ENCODE peak calls at places on chromosomes 4 and X, in ten cellular contexts. One of them, this sample, is unnamed.

GRCh38 chr4:119037709-119038463 is 97.7 kb upstream of the MYOZ2 start:
- DNase-seq in stimulated activated CD4-positive, alpha-beta T cell treated with anti-CD3 and anti-CD28 coated beads, TNF-alpha, amount 100 ng/mL, for 4 hours: no peak
- DNase-seq in effector memory CD8-positive, alpha-beta T cell: no peak
- DNase-seq in NCI-H2107: no peak
- DNase-seq in CD8-positive, alpha-beta memory T cell: no peak
- DNase-seq in ELR: no peak
- DNase-seq in COR-L47: no peak
- DNase-seq in left cardiac atrium: no peak
- DNase-seq in cortex of kidney: no peak
- DNase-seq in Caco-2: no peak
- DNase-seq in this sample: no peak

GRCh38 chr4:185778307-185778706 is 33.7 kb downstream of the SORBS2 start:
- DNase-seq in effector memory CD8-positive, alpha-beta T cell: no peak
- DNase-seq in left cardiac atrium: no peak
- DNase-seq in NCI-H2107: no peak
- DNase-seq in Caco-2: no peak
- DNase-seq in cortex of kidney: no peak
- DNase-seq in stimulated activated CD4-positive, alpha-beta T cell treated with anti-CD3 and anti-CD28 coated beads, TNF-alpha, amount 100 ng/mL, for 4 hours: no peak
- DNase-seq in CD8-positive, alpha-beta memory T cell: no peak
- DNase-seq in COR-L47: no peak
- DNase-seq in ELR: no peak
- DNase-seq in this sample: no peak

GRCh38 chr4:155248002-155248896 is 39.8 kb downstream of the NPY2R start:
- DNase-seq in CD8-positive, alpha-beta memory T cell: no peak
- DNase-seq in left cardiac atrium: no peak
- DNase-seq in cortex of kidney: no peak
- DNase-seq in ELR: no peak
- DNase-seq in effector memory CD8-positive, alpha-beta T cell: no peak
- DNase-seq in NCI-H2107: no peak
- DNase-seq in Caco-2: no peak
- DNase-seq in COR-L47: no peak
- DNase-seq in stimulated activated CD4-positive, alpha-beta T cell treated with anti-CD3 and anti-CD28 coated beads, TNF-alpha, amount 100 ng/mL, for 4 hours: no peak
- DNase-seq in this sample: no peak

GRCh38 chr4:188178276-188178675 is 39.0 kb downstream of the TRIML1 start:
- DNase-seq in Caco-2: no peak
- DNase-seq in CD8-positive, alpha-beta memory T cell: no peak
- DNase-seq in NCI-H2107: no peak
- DNase-seq in left cardiac atrium: no peak
- DNase-seq in stimulated activated CD4-positive, alpha-beta T cell treated with anti-CD3 and anti-CD28 coated beads, TNF-alpha, amount 100 ng/mL, for 4 hours: no peak
- DNase-seq in COR-L47: no peak
- DNase-seq in cortex of kidney: no peak
- DNase-seq in ELR: peak; percentile 47
- DNase-seq in effector memory CD8-positive, alpha-beta T cell: no peak
- DNase-seq in this sample: no peak

GRCh38 chrX:72392816-72393800 is 87.4 kb upstream of the CITED1 start:
- DNase-seq in effector memory CD8-positive, alpha-beta T cell: no peak
- DNase-seq in NCI-H2107: no peak
- DNase-seq in cortex of kidney: no peak
- DNase-seq in Caco-2: no peak
- DNase-seq in left cardiac atrium: no peak
- DNase-seq in COR-L47: no peak
- DNase-seq in ELR: no peak
- DNase-seq in CD8-positive, alpha-beta memory T cell: no peak
- DNase-seq in stimulated activated CD4-positive, alpha-beta T cell treated with anti-CD3 and anti-CD28 coated beads, TNF-alpha, amount 100 ng/mL, for 4 hours: no peak
- DNase-seq in this sample: no peak

GRCh38 chr4:101205878-101206277 is 141.4 kb downstream of the PPP3CA start:
- DNase-seq in stimulated activated CD4-positive, alpha-beta T cell treated with anti-CD3 and anti-CD28 coated beads, TNF-alpha, amount 100 ng/mL, for 4 hours: peak; percentile 21
- DNase-seq in left cardiac atrium: no peak
- DNase-seq in COR-L47: no peak
- DNase-seq in CD8-positive, alpha-beta memory T cell: peak; percentile 50
- DNase-seq in Caco-2: no peak
- DNase-seq in NCI-H2107: no peak
- DNase-seq in cortex of kidney: no peak
- DNase-seq in ELR: peak; percentile 69
- DNase-seq in effector memory CD8-positive, alpha-beta T cell: peak; percentile 8
- DNase-seq in this sample: no peak

GRCh38 chr4:27096142-27096824 is 235.6 kb downstream of the STIM2 start:
- DNase-seq in CD8-positive, alpha-beta memory T cell: no peak
- DNase-seq in COR-L47: no peak
- DNase-seq in left cardiac atrium: no peak
- DNase-seq in effector memory CD8-positive, alpha-beta T cell: no peak
- DNase-seq in NCI-H2107: no peak
- DNase-seq in Caco-2: no peak
- DNase-seq in ELR: peak; percentile 21
- DNase-seq in stimulated activated CD4-positive, alpha-beta T cell treated with anti-CD3 and anti-CD28 coated beads, TNF-alpha, amount 100 ng/mL, for 4 hours: no peak
- DNase-seq in cortex of kidney: no peak
- DNase-seq in this sample: no peak

GRCh38 chr4:2691313-2691712 is 64.8 kb downstream of the TNIP2 start:
- DNase-seq in stimulated activated CD4-positive, alpha-beta T cell treated with anti-CD3 and anti-CD28 coated beads, TNF-alpha, amount 100 ng/mL, for 4 hours: no peak
- DNase-seq in cortex of kidney: no peak
- DNase-seq in left cardiac atrium: no peak
- DNase-seq in ELR: no peak
- DNase-seq in NCI-H2107: no peak
- DNase-seq in effector memory CD8-positive, alpha-beta T cell: no peak
- DNase-seq in CD8-positive, alpha-beta memory T cell: no peak
- DNase-seq in Caco-2: no peak
- DNase-seq in COR-L47: no peak
- DNase-seq in this sample: no peak

GRCh38 chr4:180950377-180950776 is 1292.8 kb upstream of the TENM3 start:
- DNase-seq in CD8-positive, alpha-beta memory T cell: no peak
- DNase-seq in COR-L47: no peak
- DNase-seq in NCI-H2107: no peak
- DNase-seq in ELR: no peak
- DNase-seq in Caco-2: no peak
- DNase-seq in stimulated activated CD4-positive, alpha-beta T cell treated with anti-CD3 and anti-CD28 coated beads, TNF-alpha, amount 100 ng/mL, for 4 hours: no peak
- DNase-seq in cortex of kidney: no peak
- DNase-seq in effector memory CD8-positive, alpha-beta T cell: no peak
- DNase-seq in left cardiac atrium: no peak
- DNase-seq in this sample: no peak

GRCh38 chr4:133385161-133385954 is 236.3 kb downstream of the PCDH10 start:
- DNase-seq in effector memory CD8-positive, alpha-beta T cell: no peak
- DNase-seq in cortex of kidney: no peak
- DNase-seq in stimulated activated CD4-positive, alpha-beta T cell treated with anti-CD3 and anti-CD28 coated beads, TNF-alpha, amount 100 ng/mL, for 4 hours: no peak
- DNase-seq in NCI-H2107: no peak
- DNase-seq in left cardiac atrium: no peak
- DNase-seq in COR-L47: no peak
- DNase-seq in ELR: no peak
- DNase-seq in CD8-positive, alpha-beta memory T cell: peak; percentile 21
- DNase-seq in Caco-2: no peak
- DNase-seq in this sample: no peak

GRCh38 chrX:74104356-74105065 is 199.5 kb upstream of the ZCCHC13 start:
- DNase-seq in cortex of kidney: no peak
- DNase-seq in COR-L47: no peak
- DNase-seq in stimulated activated CD4-positive, alpha-beta T cell treated with anti-CD3 and anti-CD28 coated beads, TNF-alpha, amount 100 ng/mL, for 4 hours: no peak
- DNase-seq in CD8-positive, alpha-beta memory T cell: no peak
- DNase-seq in NCI-H2107: no peak
- DNase-seq in Caco-2: no peak
- DNase-seq in effector memory CD8-positive, alpha-beta T cell: no peak
- DNase-seq in left cardiac atrium: no peak
- DNase-seq in ELR: peak; percentile 58
- DNase-seq in this sample: no peak

GRCh38 chrX:23784487-23785301 is 1.7 kb downstream of the SAT1 start:
- DNase-seq in Caco-2: no peak
- DNase-seq in CD8-positive, alpha-beta memory T cell: no peak
- DNase-seq in stimulated activated CD4-positive, alpha-beta T cell treated with anti-CD3 and anti-CD28 coated beads, TNF-alpha, amount 100 ng/mL, for 4 hours: no peak
- DNase-seq in COR-L47: no peak
- DNase-seq in NCI-H2107: no peak
- DNase-seq in cortex of kidney: no peak
- DNase-seq in effector memory CD8-positive, alpha-beta T cell: no peak
- DNase-seq in ELR: peak; percentile 85
- DNase-seq in left cardiac atrium: no peak
- DNase-seq in this sample: no peak

GRCh38 chr4:110622841-110623709 is at the start of gene PITX2:
- DNase-seq in ELR: peak; percentile 96
- DNase-seq in stimulated activated CD4-positive, alpha-beta T cell treated with anti-CD3 and anti-CD28 coated beads, TNF-alpha, amount 100 ng/mL, for 4 hours: no peak
- DNase-seq in NCI-H2107: no peak
- DNase-seq in CD8-positive, alpha-beta memory T cell: no peak
- DNase-seq in left cardiac atrium: peak; percentile 91
- DNase-seq in COR-L47: no peak
- DNase-seq in cortex of kidney: no peak
- DNase-seq in Caco-2: peak; percentile 99
- DNase-seq in effector memory CD8-positive, alpha-beta T cell: no peak
- DNase-seq in this sample: peak; percentile 3

GRCh38 chrX:26783512-26784225 is 567.7 kb downstream of the MAGEB5 start:
- DNase-seq in left cardiac atrium: no peak
- DNase-seq in effector memory CD8-positive, alpha-beta T cell: no peak
- DNase-seq in NCI-H2107: no peak
- DNase-seq in cortex of kidney: no peak
- DNase-seq in Caco-2: peak; percentile 31
- DNase-seq in CD8-positive, alpha-beta memory T cell: no peak
- DNase-seq in COR-L47: peak; percentile 51
- DNase-seq in ELR: peak; percentile 2
- DNase-seq in stimulated activated CD4-positive, alpha-beta T cell treated with anti-CD3 and anti-CD28 coated beads, TNF-alpha, amount 100 ng/mL, for 4 hours: no peak
- DNase-seq in this sample: peak; percentile 11

GRCh38 chr4:6500481-6501135 is 28.2 kb upstream of the PPP2R2C start:
- DNase-seq in COR-L47: no peak
- DNase-seq in left cardiac atrium: no peak
- DNase-seq in NCI-H2107: no peak
- DNase-seq in stimulated activated CD4-positive, alpha-beta T cell treated with anti-CD3 and anti-CD28 coated beads, TNF-alpha, amount 100 ng/mL, for 4 hours: no peak
- DNase-seq in Caco-2: no peak
- DNase-seq in CD8-positive, alpha-beta memory T cell: no peak
- DNase-seq in ELR: no peak
- DNase-seq in cortex of kidney: no peak
- DNase-seq in effector memory CD8-positive, alpha-beta T cell: no peak
- DNase-seq in this sample: no peak

GRCh38 chrX:138890491-138890890 is 179.0 kb upstream of the FGF13 start:
- DNase-seq in effector memory CD8-positive, alpha-beta T cell: no peak
- DNase-seq in cortex of kidney: no peak
- DNase-seq in ELR: no peak
- DNase-seq in COR-L47: no peak
- DNase-seq in left cardiac atrium: no peak
- DNase-seq in stimulated activated CD4-positive, alpha-beta T cell treated with anti-CD3 and anti-CD28 coated beads, TNF-alpha, amount 100 ng/mL, for 4 hours: no peak
- DNase-seq in Caco-2: no peak
- DNase-seq in NCI-H2107: no peak
- DNase-seq in CD8-positive, alpha-beta memory T cell: no peak
- DNase-seq in this sample: no peak

GRCh38 chr4:90842960-90843359 is 715.8 kb downstream of the CCSER1 start:
- DNase-seq in CD8-positive, alpha-beta memory T cell: no peak
- DNase-seq in cortex of kidney: no peak
- DNase-seq in stimulated activated CD4-positive, alpha-beta T cell treated with anti-CD3 and anti-CD28 coated beads, TNF-alpha, amount 100 ng/mL, for 4 hours: no peak
- DNase-seq in NCI-H2107: no peak
- DNase-seq in ELR: no peak
- DNase-seq in left cardiac atrium: no peak
- DNase-seq in COR-L47: no peak
- DNase-seq in effector memory CD8-positive, alpha-beta T cell: no peak
- DNase-seq in Caco-2: peak; percentile 2
- DNase-seq in this sample: no peak

GRCh38 chrX:153784325-153784967 is 3.6 kb downstream of the SRPK3 start:
- DNase-seq in ELR: no peak
- DNase-seq in left cardiac atrium: no peak
- DNase-seq in CD8-positive, alpha-beta memory T cell: no peak
- DNase-seq in cortex of kidney: no peak
- DNase-seq in COR-L47: no peak
- DNase-seq in NCI-H2107: no peak
- DNase-seq in effector memory CD8-positive, alpha-beta T cell: no peak
- DNase-seq in Caco-2: no peak
- DNase-seq in stimulated activated CD4-positive, alpha-beta T cell treated with anti-CD3 and anti-CD28 coated beads, TNF-alpha, amount 100 ng/mL, for 4 hours: no peak
- DNase-seq in this sample: no peak

GRCh38 chr4:150722908-150723362 is 141.0 kb downstream of the MAB21L2 start:
- DNase-seq in Caco-2: peak; percentile 42
- DNase-seq in left cardiac atrium: peak; percentile 90
- DNase-seq in ELR: no peak
- DNase-seq in stimulated activated CD4-positive, alpha-beta T cell treated with anti-CD3 and anti-CD28 coated beads, TNF-alpha, amount 100 ng/mL, for 4 hours: no peak
- DNase-seq in cortex of kidney: no peak
- DNase-seq in COR-L47: no peak
- DNase-seq in NCI-H2107: peak; percentile 0
- DNase-seq in CD8-positive, alpha-beta memory T cell: no peak
- DNase-seq in effector memory CD8-positive, alpha-beta T cell: no peak
- DNase-seq in this sample: no peak

GRCh38 chrX:49260221-49260985 is 4.1 kb downstream of the FOXP3 start:
- DNase-seq in NCI-H2107: no peak
- DNase-seq in left cardiac atrium: no peak
- DNase-seq in ELR: no peak
- DNase-seq in effector memory CD8-positive, alpha-beta T cell: no peak
- DNase-seq in COR-L47: no peak
- DNase-seq in Caco-2: no peak
- DNase-seq in stimulated activated CD4-positive, alpha-beta T cell treated with anti-CD3 and anti-CD28 coated beads, TNF-alpha, amount 100 ng/mL, for 4 hours: no peak
- DNase-seq in CD8-positive, alpha-beta memory T cell: no peak
- DNase-seq in cortex of kidney: no peak
- DNase-seq in this sample: no peak

GRCh38 chr4:153533387-153533786 is 67.2 kb downstream of the TMEM131L start:
- DNase-seq in CD8-positive, alpha-beta memory T cell: no peak
- DNase-seq in left cardiac atrium: no peak
- DNase-seq in stimulated activated CD4-positive, alpha-beta T cell treated with anti-CD3 and anti-CD28 coated beads, TNF-alpha, amount 100 ng/mL, for 4 hours: no peak
- DNase-seq in Caco-2: no peak
- DNase-seq in cortex of kidney: no peak
- DNase-seq in COR-L47: no peak
- DNase-seq in effector memory CD8-positive, alpha-beta T cell: no peak
- DNase-seq in ELR: no peak
- DNase-seq in NCI-H2107: no peak
- DNase-seq in this sample: no peak

GRCh38 chrX:87516716-87517115 is 886 bp upstream of the KLHL4 start:
- DNase-seq in NCI-H2107: no peak
- DNase-seq in Caco-2: no peak
- DNase-seq in effector memory CD8-positive, alpha-beta T cell: no peak
- DNase-seq in ELR: no peak
- DNase-seq in stimulated activated CD4-positive, alpha-beta T cell treated with anti-CD3 and anti-CD28 coated beads, TNF-alpha, amount 100 ng/mL, for 4 hours: no peak
- DNase-seq in CD8-positive, alpha-beta memory T cell: no peak
- DNase-seq in cortex of kidney: no peak
- DNase-seq in COR-L47: no peak
- DNase-seq in left cardiac atrium: no peak
- DNase-seq in this sample: no peak

This sample was measured in NCI-H146.